ENCODE peak calls at places on chromosomes 16 and 17, in six cellular contexts. D, C, O, U, F and T are unnamed samples.

GRCh38 chr16:27311449-27311831 is 2.3 kb upstream of the IL4R start:
- DNase-seq in D (peak; percentile 38), C (no peak), O (no peak), U (no peak), F (peak; percentile 54), T (peak; percentile 60)

GRCh38 chr17:8894673-8895578 is 27.5 kb upstream of the PIK3R6 start:
- DNase-seq in D (peak; percentile 59), C (no peak), O (peak; percentile 73), U (peak; percentile 46), F (peak; percentile 68), T (peak; percentile 49)

GRCh38 chr17:4968916-4969550 is 1.4 kb upstream of the SPAG7 start:
- DNase-seq in D (peak; percentile 95), C (no peak), O (peak; percentile 94), U (no peak), F (no peak), T (peak; percentile 84)

GRCh38 chr16:69483611-69484010 is 59.2 kb downstream of the CYB5B start:
- DNase-seq in D (no peak), C (no peak), O (no peak), U (no peak), F (no peak), T (no peak)

GRCh38 chr16:10048850-10049249 is 133.4 kb downstream of the GRIN2A start:
- DNase-seq in D (no peak), C (no peak), O (no peak), U (no peak), F (no peak), T (no peak)

GRCh38 chr17:63349478-63350000 is 96.6 kb downstream of the CYB561 start:
- DNase-seq in D (peak; percentile 75), C (no peak), O (peak; percentile 67), U (no peak), F (no peak), T (no peak)

GRCh38 chr16:30066882-30067583 is 1.5 kb downstream of the ALDOA start:
- DNase-seq in D (no peak), C (no peak), O (no peak), U (no peak), F (no peak), T (no peak)

GRCh38 chr17:73283841-73284282 is 22.2 kb upstream of the CPSF4L start:
- DNase-seq in D (no peak), C (peak; percentile 23), O (no peak), U (no peak), F (no peak), T (no peak)

GRCh38 chr16:82935781-82936180 is 309.0 kb downstream of the CDH13 start:
- DNase-seq in D (no peak), C (no peak), O (no peak), U (no peak), F (no peak), T (no peak)

GRCh38 chr17:77323413-77324171 is 182.8 kb downstream of the SEC14L1 start:
- DNase-seq in D (peak; percentile 52), C (no peak), O (peak; percentile 87), U (no peak), F (no peak), T (no peak)

GRCh38 chr16:25066747-25067631 is 44.6 kb upstream of the LCMT1 start:
- DNase-seq in D (peak; percentile 61), C (peak; percentile 38), O (peak; percentile 65), U (peak; percentile 80), F (peak; percentile 89), T (peak; percentile 31)

GRCh38 chr16:11036868-11037410 is 92.6 kb downstream of the CLEC16A start:
- DNase-seq in D (no peak), C (no peak), O (no peak), U (no peak), F (peak; percentile 28), T (no peak)

GRCh38 chr16:11260596-11260966 is 4.6 kb upstream of the SOCS1 start:
- DNase-seq in D (no peak), C (no peak), O (no peak), U (no peak), F (no peak), T (no peak)

GRCh38 chr16:1651509-1652342 is 26.4 kb upstream of the JPT2 start:
- DNase-seq in D (peak; percentile 4), C (no peak), O (peak; percentile 19), U (no peak), F (no peak), T (no peak)

GRCh38 chr17:292016-292415 is 60.6 kb downstream of the RPH3AL start:
- DNase-seq in D (no peak), C (no peak), O (no peak), U (no peak), F (no peak), T (no peak)

GRCh38 chr16:2981177-2981898 is 1.1 kb upstream of the PKMYT1 start:
- DNase-seq in D (no peak), C (no peak), O (no peak), U (no peak), F (no peak), T (no peak)

GRCh38 chr17:83058478-83059167 is 20.8 kb upstream of the METRNL start:
- DNase-seq in D (no peak), C (no peak), O (no peak), U (no peak), F (peak; percentile 58), T (no peak)

GRCh38 chr17:70137451-70138230 is 31.7 kb upstream of the KCNJ2 start:
- DNase-seq in D (peak; percentile 95), C (no peak), O (peak; percentile 98), U (peak; percentile 59), F (peak; percentile 72), T (peak; percentile 87)

GRCh38 chr17:32355649-32356377 is 5.9 kb downstream of the ZNF207 start:
- DNase-seq in D (no peak), C (no peak), O (no peak), U (no peak), F (no peak), T (peak; percentile 55)
- H3K4me3 ChIP-seq in D (no peak overlapping the region), C (no peak overlapping the region), O (no peak overlapping the region), U (no peak overlapping the region), F (peak overlapping the region; percentile 16), T (no peak overlapping the region)

DNA sequence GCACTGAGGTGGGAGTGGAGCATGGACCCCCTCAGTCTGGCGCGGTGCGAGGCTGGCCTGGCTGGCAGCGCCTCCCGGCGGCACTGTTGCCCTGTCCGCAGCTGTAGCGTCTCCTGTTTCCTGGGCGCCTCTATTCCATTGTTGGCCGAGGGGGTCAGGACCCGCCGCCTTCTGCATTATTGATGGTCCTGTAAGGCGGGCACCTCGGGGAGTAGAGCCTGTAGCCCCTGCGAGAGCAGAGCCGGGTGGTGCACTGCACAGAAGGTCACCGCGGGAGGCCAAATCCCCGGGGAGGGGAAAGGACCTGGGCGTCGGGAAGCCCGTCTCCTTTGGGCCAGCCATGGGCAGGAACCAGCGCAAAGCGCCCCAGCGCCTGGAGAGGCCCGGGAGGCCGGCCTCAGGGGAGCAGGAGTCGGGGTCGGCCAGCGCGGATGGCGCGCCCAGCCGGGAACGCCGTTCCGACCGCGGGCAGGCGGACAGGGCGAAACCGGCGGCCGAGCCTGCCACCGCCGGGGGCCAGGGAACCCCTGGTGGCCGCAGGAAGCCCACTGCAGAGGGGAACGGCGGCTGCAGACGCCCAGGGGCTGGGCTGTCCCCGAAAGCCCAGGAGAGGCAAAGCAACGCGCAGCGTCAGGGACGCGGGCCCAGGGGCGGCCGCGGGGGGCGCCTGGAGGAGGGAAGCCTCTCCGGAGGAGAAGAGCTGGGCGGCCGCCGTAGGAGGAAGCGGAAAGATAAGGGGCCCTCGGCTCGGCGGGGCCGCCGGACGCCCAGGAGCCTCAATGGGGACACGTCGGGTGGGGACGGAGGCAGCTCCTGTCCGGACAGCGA is at the start of gene MYO15B:
- DNase-seq in D (no peak), C (no peak), O (no peak), U (no peak), F (peak; percentile 79), T (no peak)
- TF ChIP-seq CTCF in D (no peak), C (peak; percentile 52), O (peak; percentile 26), U (no peak), F (peak; percentile 50), T (peak; percentile 38)

GRCh38 chr16:86202267-86202666 is 303.3 kb downstream of the IRF8 start:
- DNase-seq in D (no peak), C (no peak), O (no peak), U (no peak), F (no peak), T (no peak)
- H3K27me3 ChIP-seq in D (no peaks in the 10 kb centered on the region), C (no peaks in the 10 kb centered on the region), O (peaks cover 5% of the 10 kb centered on the region), U (peaks cover 17% of the 10 kb centered on the region), F (peaks cover 3% of the 10 kb centered on the region), T (no peaks in the 10 kb centered on the region)

GRCh38 chr16:7339700-7340099 is 7.1 kb downstream of the RBFOX1 start:
- DNase-seq in D (no peak), C (no peak), O (no peak), U (no peak), F (no peak), T (no peak)
- H3K4me3 ChIP-seq in D (no peak overlapping the region), C (no peak overlapping the region), O (no peak overlapping the region), U (no peak overlapping the region), F (no peak overlapping the region), T (no peak overlapping the region)

GRCh38 chr17:28675980-28676379 is 14.0 kb downstream of the SUPT6H start:
- DNase-seq in D (no peak), C (no peak), O (no peak), U (no peak), F (no peak), T (peak; percentile 31)
- TF ChIP-seq CTCF in D (no peak), C (peak; percentile 34), O (peak; percentile 23), U (no peak), F (no peak), T (peak; percentile 58)

DNA sequence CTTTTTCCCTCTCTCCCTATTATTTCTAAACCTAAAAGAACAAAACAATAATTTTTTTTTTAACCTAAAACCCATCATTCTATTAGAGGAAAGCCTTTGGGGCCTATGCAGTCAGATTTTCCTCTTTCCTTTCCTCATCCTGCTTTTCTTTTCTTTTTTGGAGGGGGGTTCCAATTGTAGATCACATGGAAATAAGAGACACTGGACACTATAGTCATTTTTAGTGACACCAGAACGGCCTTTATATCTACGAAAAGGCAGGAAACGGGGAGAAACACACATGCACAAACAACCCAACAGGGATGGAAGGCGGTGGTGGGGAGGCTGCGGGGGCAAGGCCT is 5.1 kb upstream of the ZFHX3 start:
- DNase-seq in D (no peak), C (no peak), O (no peak), U (no peak), F (no peak), T (no peak)
- H3K27me3 ChIP-seq in D (no peaks in the 10 kb centered on the region), C (peaks cover 91% of the 10 kb centered on the region), O (no peaks in the 10 kb centered on the region), U (no peaks in the 10 kb centered on the region), F (no peaks in the 10 kb centered on the region), T (no peaks in the 10 kb centered on the region)

DNA sequence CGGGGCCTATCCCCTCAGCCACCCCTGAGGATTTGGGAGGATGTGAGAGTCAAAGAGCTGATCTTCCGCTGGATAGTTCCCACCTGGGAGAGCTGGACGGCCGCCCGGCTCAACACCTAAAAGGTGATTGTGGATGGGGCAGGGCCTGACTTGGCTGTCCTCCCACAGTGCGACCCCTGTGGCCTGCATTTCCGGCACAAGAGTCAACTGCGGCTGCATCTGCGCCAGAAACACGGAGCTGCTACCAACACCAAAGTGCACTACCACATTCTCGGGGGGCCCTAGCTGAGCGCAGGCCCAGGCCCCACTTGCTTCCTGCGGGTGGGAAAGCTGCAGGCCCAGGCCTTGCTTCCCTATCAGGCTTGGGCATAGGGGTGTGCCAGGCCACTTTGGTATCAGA is 4.5 kb downstream of the BCL6B start:
- DNase-seq in D (no peak), C (no peak), O (no peak), U (no peak), F (no peak), T (no peak)
- H3K4me3 ChIP-seq in D (no peak overlapping the region), C (no peak overlapping the region), O (no peak overlapping the region), U (no peak overlapping the region), F (no peak overlapping the region), T (no peak overlapping the region)

GRCh38 chr16:78122774-78123315 is 23.4 kb downstream of the WWOX start:
- DNase-seq in D (peak; percentile 53), C (no peak), O (peak; percentile 77), U (peak; percentile 75), F (peak; percentile 69), T (peak; percentile 54)
- TF ChIP-seq CTCF in D (peak; percentile 61), C (peak; percentile 5), O (peak; percentile 24), U (no peak), F (peak; percentile 44), T (peak; percentile 18)